ENCODE peak calls at places on chromosomes 11 and 22, in ten cellular contexts. L is pancreas, Y is brain microvascular endothelial cell, X is IMR-90, R is colonic mucosa, W is lower lobe of right lung, E is PC-3, O is ascending aorta, J is cardiac muscle cell, A is aorta. C is an unnamed sample. For H3K27me3, the result is how much of the 10 kb centered on the place peaks cover.

GRCh38 chr11:107999759-108000455 is 8.8 kb upstream of the CUL5 start:
- DNase-seq in E (peak), W (no peak), X (peak), Y (peak), R (no peak), O (no peak), L (no peak), J (peak), A (no peak), C (no peak)

GRCh38 chr11:130070109-130070828 is 575 bp downstream of the APLP2 start:
- DNase-seq in Y (no peak), X (peak), O (peak), J (peak), R (peak), A (peak), L (peak), W (peak), E (peak), C (no peak)

GRCh38 chr22:17007852-17008731 is at the start of gene GAB4:
- DNase-seq in A (peak), O (no peak), X (no peak), Y (no peak), J (no peak), W (no peak), L (no peak), E (no peak), R (no peak), C (no peak)

GRCh38 chr11:23236846-23237550 is 376.7 kb upstream of the CCDC179 start:
- DNase-seq in R (no peak), W (no peak), O (no peak), A (no peak), J (peak), Y (peak), L (no peak), E (no peak), X (peak), C (peak)

GRCh38 chr11:35237860-35238715 is 99.1 kb downstream of the CD44 start:
- DNase-seq in A (no peak), L (no peak), R (peak), W (no peak), X (no peak), J (peak), E (peak), O (no peak), Y (peak), C (no peak)

GRCh38 chr11:75721852-75722668 is 4.4 kb downstream of the MOGAT2 start:
- DNase-seq in J (no peak), E (no peak), L (no peak), O (no peak), X (no peak), W (no peak), Y (no peak), A (no peak), R (peak), C (no peak)

GRCh38 chr11:120817131-120817530 is 206.8 kb upstream of the TBCEL start:
- DNase-seq in X (no peak), E (no peak), W (no peak), O (no peak), R (no peak), Y (no peak), A (no peak), J (no peak), L (no peak), C (no peak)

GRCh38 chr11:103164093-103164796 is 55.0 kb downstream of the DYNC2H1 start:
- DNase-seq in E (no peak), Y (no peak), L (no peak), W (no peak), J (no peak), X (no peak), R (no peak), O (no peak), A (no peak), C (no peak)

GRCh38 chr11:73001615-73002014 is 140.5 kb downstream of the FCHSD2 start:
- DNase-seq in Y (no peak), O (no peak), E (no peak), W (no peak), L (peak), J (peak), A (no peak), R (no peak), X (no peak), C (no peak)

GRCh38 chr11:130523609-130524008 is 75.2 kb downstream of the ADAMTS15 start:
- DNase-seq in A (no peak), E (peak), J (peak), W (no peak), R (no peak), O (no peak), Y (peak), X (peak), L (no peak), C (peak)

GRCh38 chr11:117187799-117188481 is 9.4 kb downstream of the SIDT2 start:
- DNase-seq in Y (no peak), L (no peak), A (peak), W (peak), O (peak), X (no peak), R (peak), J (no peak), E (no peak), C (no peak)

GRCh38 chr22:17922925-17923898 is 101.1 kb downstream of the MICAL3 start:
- DNase-seq in W (no peak), Y (peak), R (no peak), O (no peak), X (peak), J (peak), E (peak), L (no peak), A (no peak), C (peak)

GRCh38 chr11:104946907-104947306 is 21.5 kb downstream of the CASP4 start:
- DNase-seq in Y (peak), E (peak), R (peak), L (no peak), J (peak), O (no peak), W (no peak), X (peak), A (no peak), C (no peak)

GRCh38 chr11:15114501-15115475 is at the start of gene INSC:
- DNase-seq in R (no peak), A (peak), X (peak), W (no peak), L (peak), Y (no peak), J (peak), E (no peak), O (no peak), C (no peak)

GRCh38 chr22:48737461-48738203 is 1090.0 kb downstream of the BRD1 start:
- DNase-seq in W (no peak), A (peak), J (no peak), O (peak), L (no peak), R (no peak), X (no peak), E (no peak), Y (no peak), C (no peak)

GRCh38 chr22:49012695-49013094 is 815.0 kb downstream of the BRD1 start:
- DNase-seq in J (no peak), L (no peak), A (peak), Y (no peak), O (peak), W (no peak), X (no peak), R (no peak), E (no peak), C (no peak)

GRCh38 chr11:46635557-46636139 is 18.3 kb downstream of the ATG13 start:
- DNase-seq in X (no peak), O (no peak), J (no peak), W (no peak), L (no peak), Y (no peak), E (no peak), A (no peak), R (no peak), C (no peak)

GRCh38 chr11:125315088-125315740 is 150.7 kb downstream of the PKNOX2 start:
- DNase-seq in O (no peak), A (no peak), X (peak), J (peak), L (peak), E (no peak), R (no peak), W (no peak), Y (peak), C (no peak)

GRCh38 chr11:123640677-123641494 is 13.5 kb downstream of the SCN3B start:
- DNase-seq in A (no peak), W (no peak), X (peak), L (no peak), Y (peak), E (peak), O (no peak), R (peak), J (peak), C (no peak)

GRCh38 chr11:64919627-64920026 is 2.6 kb upstream of the ATG2A start:
- DNase-seq in W (no peak), J (no peak), L (no peak), R (no peak), Y (no peak), E (no peak), A (no peak), X (no peak), O (no peak), C (no peak)

GRCh38 chr11:118193910-118194566 is 17.6 kb upstream of the SCN2B start:
- DNase-seq in L (peak), O (no peak), E (no peak), A (no peak), X (no peak), R (no peak), W (no peak), J (no peak), Y (no peak), C (no peak)
- H3K4me3 ChIP-seq in L (no peak), O (no peak), E (no peak), A (no peak), X (no peak), R (no peak), W (no peak), J (no peak), Y (no peak), C (no peak)

DNA sequence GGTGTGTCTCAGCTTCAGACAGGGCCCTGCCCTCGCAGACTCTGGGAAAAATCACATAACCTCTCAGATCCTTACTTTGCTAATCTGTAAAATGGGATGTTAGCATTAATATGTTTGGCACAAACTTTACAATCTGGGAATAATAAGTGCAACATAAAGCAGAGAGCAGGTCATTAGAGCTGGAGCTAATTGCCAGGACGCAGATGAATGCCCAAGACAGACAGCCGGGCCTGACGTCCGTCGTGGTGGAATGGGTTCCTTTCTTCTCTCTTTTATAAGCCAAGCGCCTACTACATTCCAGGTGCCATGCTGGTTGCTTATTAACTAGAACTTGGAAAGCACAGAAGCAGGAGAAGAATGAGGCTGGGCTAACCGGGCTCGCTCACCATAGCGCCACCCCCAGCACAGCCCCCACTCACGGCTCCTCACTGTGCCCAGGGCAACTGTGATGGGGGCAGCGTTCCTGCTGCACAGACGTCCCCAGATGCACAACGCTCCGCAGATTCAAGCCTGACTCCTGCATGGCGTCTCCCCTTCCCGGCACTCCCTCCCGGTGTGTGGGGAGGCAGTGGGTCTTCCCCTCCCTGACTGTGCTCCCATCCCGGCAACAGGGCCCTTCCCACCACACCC is 43.9 kb downstream of the TRMU start:
- DNase-seq in A (peak), O (no peak), E (no peak), X (no peak), J (no peak), L (peak), R (peak), Y (no peak), W (peak), C (no peak)
- H3K27ac ChIP-seq in A (no peak), O (no peak), E (no peak), X (no peak), J (no peak), L (peak), R (peak), Y (no peak), W (peak), C (no peak)

GRCh38 chr11:1567052-1567720 is 4.9 kb downstream of the DUSP8 start:
- DNase-seq in O (no peak), R (peak), J (no peak), A (peak), L (peak), Y (no peak), E (no peak), X (no peak), W (no peak), C (no peak)
- H3K27me3 ChIP-seq in O (under half), R (under half), J (half or more), A (under half), L (under half), Y (under half), E (under half), X (under half), W (under half), C (under half)

GRCh38 chr11:2390091-2390870 is 10.3 kb upstream of the TSSC4 start:
- DNase-seq in W (peak), R (no peak), A (no peak), L (no peak), J (no peak), O (no peak), E (no peak), X (no peak), Y (no peak), C (no peak)
- H3K4me3 ChIP-seq in W (no peak), R (no peak), A (no peak), L (no peak), J (no peak), O (no peak), E (no peak), X (no peak), Y (no peak), C (no peak)

DNA sequence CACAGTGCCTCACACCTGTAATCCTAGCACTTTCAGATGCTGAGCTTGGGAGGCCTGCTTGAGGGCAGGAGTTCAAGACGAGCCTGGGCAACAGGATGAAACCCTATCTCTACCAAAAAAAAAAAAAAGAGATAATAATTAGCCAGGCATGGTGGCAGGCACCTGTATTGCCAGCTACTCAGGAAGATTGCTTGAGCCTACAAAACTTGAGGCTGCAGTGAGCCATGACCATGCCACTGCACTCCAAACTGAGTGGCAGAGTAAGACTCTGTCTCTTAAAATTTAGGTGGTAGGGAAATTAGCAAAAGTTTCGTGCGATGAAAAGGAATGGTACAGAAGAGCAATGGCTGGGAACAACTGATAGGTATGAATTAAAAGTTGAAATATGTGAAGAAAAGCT is 18.0 kb downstream of the ST13 start:
- DNase-seq in O (no peak), W (no peak), R (no peak), L (no peak), Y (no peak), A (no peak), E (no peak), J (no peak), X (no peak), C (no peak)
- H3K27ac ChIP-seq in O (no peak), W (no peak), R (no peak), L (no peak), Y (no peak), A (no peak), E (no peak), J (no peak), X (no peak), C (no peak)

C was measured in AG04450.